ENCODE peak calls at places on chromosomes 3 and 15, in four cellular contexts. One of them, this sample, is unnamed.
A peak's percentile ranks its signal among the peaks of the same experiment; 100 is the strongest.

GRCh38 chr3:134348524-134348923 is 25.7 kb downstream of the AMOTL2 start:
- DNase-seq in dermis blood vessel endothelial cell: no peak
- DNase-seq in adipocyte: peak; percentile 62
- DNase-seq in upper lobe of right lung: peak; percentile 64
- DNase-seq in this sample: no peak

GRCh38 chr15:83567318-83567717 is 86.6 kb upstream of the ADAMTSL3 start:
- DNase-seq in adipocyte: no peak
- DNase-seq in dermis blood vessel endothelial cell: no peak
- DNase-seq in upper lobe of right lung: no peak
- DNase-seq in this sample: no peak

GRCh38 chr15:69034352-69034751 is 19.9 kb downstream of the NOX5 start:
- DNase-seq in upper lobe of right lung: no peak
- DNase-seq in dermis blood vessel endothelial cell: no peak
- DNase-seq in adipocyte: peak; percentile 19
- DNase-seq in this sample: no peak

GRCh38 chr3:39325223-39325622 is 4.3 kb upstream of the CCR8 start:
- DNase-seq in upper lobe of right lung: no peak
- DNase-seq in dermis blood vessel endothelial cell: no peak
- DNase-seq in adipocyte: no peak
- DNase-seq in this sample: no peak

GRCh38 chr15:25804451-25804850 is 58.7 kb downstream of the ATP10A start:
- DNase-seq in dermis blood vessel endothelial cell: no peak
- DNase-seq in adipocyte: no peak
- DNase-seq in upper lobe of right lung: no peak
- DNase-seq in this sample: no peak

GRCh38 chr3:10320320-10320677 is 613 bp downstream of the SEC13 start:
- DNase-seq in upper lobe of right lung: no peak
- DNase-seq in adipocyte: peak; percentile 22
- DNase-seq in dermis blood vessel endothelial cell: no peak
- DNase-seq in this sample: no peak

GRCh38 chr3:180700941-180701340 is 21.7 kb upstream of the CCDC39 start:
- DNase-seq in upper lobe of right lung: no peak
- DNase-seq in adipocyte: no peak
- DNase-seq in dermis blood vessel endothelial cell: no peak
- DNase-seq in this sample: no peak

GRCh38 chr15:44034933-44035624 is 160.0 kb downstream of the FRMD5 start:
- DNase-seq in upper lobe of right lung: no peak
- DNase-seq in adipocyte: peak; percentile 69
- DNase-seq in dermis blood vessel endothelial cell: peak; percentile 76
- DNase-seq in this sample: peak; percentile 82

GRCh38 chr3:15205934-15206661 is at the start of gene CAPN7:
- DNase-seq in adipocyte: peak; percentile 99
- DNase-seq in upper lobe of right lung: peak; percentile 98
- DNase-seq in dermis blood vessel endothelial cell: peak; percentile 97
- DNase-seq in this sample: peak; percentile 98

GRCh38 chr3:126124896-126125295 is 41.0 kb upstream of the SLC41A3 start:
- DNase-seq in dermis blood vessel endothelial cell: no peak
- DNase-seq in upper lobe of right lung: no peak
- DNase-seq in adipocyte: no peak
- DNase-seq in this sample: no peak

GRCh38 chr3:37243811-37244748 is 69.7 kb upstream of the LRRFIP2 start:
- DNase-seq in upper lobe of right lung: peak; percentile 92
- DNase-seq in adipocyte: peak; percentile 92
- DNase-seq in dermis blood vessel endothelial cell: peak; percentile 82
- DNase-seq in this sample: peak; percentile 76

GRCh38 chr3:88595025-88595424 is 445.3 kb downstream of the C3orf38 start:
- DNase-seq in adipocyte: no peak
- DNase-seq in upper lobe of right lung: no peak
- DNase-seq in dermis blood vessel endothelial cell: peak; percentile 1
- DNase-seq in this sample: no peak

GRCh38 chr15:100341662-100342560 is at the start of gene ADAMTS17:
- DNase-seq in upper lobe of right lung: peak; percentile 97
- DNase-seq in dermis blood vessel endothelial cell: peak; percentile 94
- DNase-seq in adipocyte: peak; percentile 52
- DNase-seq in this sample: peak; percentile 92